ENCODE peak calls at places on chromosomes 2 and 18, in five cellular contexts. S is spleen, K is Panc1, E is HCT116, P is stomach. B is an unnamed sample.

GRCh38 chr18:12394428-12394827 is 13.3 kb upstream of the PRELID3A start:
- DNase-seq in S (peak; percentile 66), K (no peak), E (no peak), P (no peak), B (no peak)

GRCh38 chr2:111235616-111236015 is 114.9 kb downstream of the BCL2L11 start:
- DNase-seq in S (no peak), K (no peak), E (no peak), P (no peak), B (no peak)

GRCh38 chr2:223896751-223897320 is 48.3 kb downstream of the WDFY1 start:
- DNase-seq in S (no peak), K (no peak), E (no peak), P (no peak), B (no peak)

GRCh38 chr2:30979822-30980245 is 158.4 kb downstream of the GALNT14 start:
- DNase-seq in S (no peak), K (no peak), E (peak; percentile 0), P (no peak), B (peak; percentile 17)

GRCh38 chr2:73290049-73290839 is 3.1 kb downstream of the EGR4 start:
- DNase-seq in S (no peak), K (peak; percentile 60), E (no peak), P (no peak), B (no peak)

GRCh38 chr18:7846315-7846714 is 279.2 kb downstream of the PTPRM start:
- DNase-seq in S (no peak), K (no peak), E (no peak), P (no peak), B (no peak)

GRCh38 chr2:34401186-34401585 is 802.1 kb upstream of the FAM98A start:
- DNase-seq in S (no peak), K (no peak), E (no peak), P (no peak), B (no peak)

GRCh38 chr2:8642332-8643078 is 39.4 kb upstream of the ID2 start:
- DNase-seq in S (peak; percentile 59), K (no peak), E (no peak), P (no peak), B (no peak)

GRCh38 chr2:158458617-158458920 is 1.8 kb downstream of the PKP4 start:
- DNase-seq in S (no peak), K (no peak), E (no peak), P (no peak), B (no peak)

GRCh38 chr2:218384975-218385374 is 2.9 kb downstream of the SLC11A1 start:
- DNase-seq in S (no peak), K (no peak), E (no peak), P (no peak), B (no peak)

GRCh38 chr2:112960230-112960825 is 17.5 kb upstream of the IL36G start:
- DNase-seq in S (no peak), K (no peak), E (no peak), P (no peak), B (no peak)

GRCh38 chr18:69002233-69002632 is 204.4 kb downstream of the CCDC102B start:
- DNase-seq in S (no peak), K (no peak), E (peak; percentile 1), P (no peak), B (no peak)

GRCh38 chr2:5125017-5125730 is 567.0 kb upstream of the SOX11 start:
- DNase-seq in S (no peak), K (no peak), E (no peak), P (no peak), B (no peak)

GRCh38 chr2:175251425-175252041 is 70.0 kb upstream of the ATP5MC3 start:
- DNase-seq in S (no peak), K (peak; percentile 24), E (peak; percentile 24), P (no peak), B (no peak)

GRCh38 chr2:167438206-167438605 is 549.9 kb downstream of the XIRP2 start:
- DNase-seq in S (no peak), K (peak; percentile 41), E (no peak), P (no peak), B (no peak)

GRCh38 chr2:207148025-207148424 is 17.7 kb downstream of the KLF7 start:
- DNase-seq in S (no peak), K (no peak), E (no peak), P (no peak), B (peak; percentile 38)

GRCh38 chr2:197944416-197944815 is 140.0 kb downstream of the PLCL1 start:
- DNase-seq in S (no peak), K (no peak), E (no peak), P (no peak), B (no peak)

GRCh38 chr2:235223011-235223410 is 270.8 kb upstream of the AGAP1 start:
- DNase-seq in S (no peak), K (no peak), E (no peak), P (no peak), B (no peak)

GRCh38 chr2:63872571-63873328 is 31.1 kb downstream of the UGP2 start:
- DNase-seq in S (no peak), K (no peak), E (no peak), P (no peak), B (no peak)

GRCh38 chr2:63875143-63875542 is 33.4 kb downstream of the UGP2 start:
- DNase-seq in S (no peak), K (no peak), E (no peak), P (no peak), B (peak; percentile 12)

GRCh38 chr2:63874204-63875134 is 32.8 kb downstream of the UGP2 start:
- DNase-seq in S (no peak), K (no peak), E (no peak), P (no peak), B (no peak)

GRCh38 chr2:63878486-63878885 is 36.8 kb downstream of the UGP2 start:
- DNase-seq in S (no peak), K (no peak), E (no peak), P (no peak), B (no peak)

GRCh38 chr2:63875758-63876710 is 34.3 kb downstream of the UGP2 start:
- DNase-seq in S (no peak), K (no peak), E (no peak), P (no peak), B (no peak)
- TF ChIP-seq POLR2AphosphoS5 in S (no peak), K (no peak), E (no peak), P (no peak), B (no peak)

GRCh38 chr2:28582152-28582551 is 86.3 kb downstream of the PLB1 start:
- DNase-seq in S (no peak), K (no peak), E (no peak), P (no peak), B (no peak)

GRCh38 chr2:28586864-28587263 is 91.0 kb downstream of the PLB1 start:
- DNase-seq in S (no peak), K (no peak), E (no peak), P (no peak), B (no peak)

GRCh38 chr2:28581312-28581711 is 85.5 kb downstream of the PLB1 start:
- DNase-seq in S (no peak), K (no peak), E (no peak), P (no peak), B (no peak)

GRCh38 chr2:28582595-28582994 is 86.7 kb downstream of the PLB1 start:
- DNase-seq in S (no peak), K (no peak), E (no peak), P (no peak), B (no peak)

GRCh38 chr2:28583899-28584553 is 88.2 kb downstream of the PLB1 start:
- DNase-seq in S (no peak), K (peak; percentile 99), E (peak; percentile 80), P (peak; percentile 50), B (no peak)
- TF ChIP-seq POLR2AphosphoS5 in S (no peak), K (peak; percentile 41), E (peak; percentile 40), P (no peak), B (peak; percentile 8)

GRCh38 chr2:1283856-1284255 is 129.4 kb upstream of the TPO start:
- DNase-seq in S (no peak), K (no peak), E (no peak), P (no peak), B (no peak)

GRCh38 chr2:1287427-1287826 is 125.8 kb upstream of the TPO start:
- DNase-seq in S (no peak), K (no peak), E (no peak), P (no peak), B (no peak)

GRCh38 chr2:1282552-1282951 is 130.7 kb upstream of the TPO start:
- DNase-seq in S (no peak), K (no peak), E (no peak), P (no peak), B (no peak)

GRCh38 chr2:1286929-1287328 is 126.3 kb upstream of the TPO start:
- DNase-seq in S (no peak), K (no peak), E (no peak), P (no peak), B (no peak)

DNA sequence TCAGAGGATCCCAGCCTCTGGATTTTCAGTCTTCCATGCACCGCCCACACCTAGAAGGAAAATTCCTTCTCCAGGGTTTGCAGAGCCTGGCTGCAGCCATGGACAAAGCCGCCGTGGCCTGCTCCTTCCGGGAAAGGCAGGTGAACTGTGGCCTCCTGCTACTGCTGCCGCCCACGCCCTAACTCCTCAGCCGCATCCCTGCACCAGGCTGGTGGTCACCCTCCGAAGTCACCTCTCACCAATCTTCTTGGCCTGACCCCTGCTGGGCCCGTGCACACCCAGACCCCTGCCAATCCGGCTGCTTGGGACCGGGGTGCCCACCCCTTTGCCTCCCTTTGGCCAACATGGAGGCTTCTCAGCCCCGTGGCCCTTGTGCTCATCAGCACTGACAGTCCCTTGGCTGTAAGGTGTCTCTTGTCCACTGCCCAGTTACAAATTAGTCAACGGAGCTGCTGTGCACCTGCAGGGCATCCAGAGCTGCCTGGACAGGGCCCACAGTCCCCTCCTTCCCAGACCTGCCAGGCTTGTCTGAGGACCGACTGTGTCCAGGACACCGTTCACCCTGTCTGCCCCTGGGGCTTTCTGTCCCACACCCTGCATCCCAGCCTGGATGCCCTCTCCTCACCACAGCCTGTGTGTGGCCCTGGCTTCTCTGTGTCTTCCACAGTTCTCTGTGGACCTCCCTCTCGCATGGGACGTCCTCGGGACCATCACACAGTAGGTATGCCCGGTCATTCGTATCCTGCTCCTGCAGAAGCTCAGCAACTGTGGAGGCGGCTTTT is 130.1 kb upstream of the TPO start:
- DNase-seq in S (no peak), K (no peak), E (no peak), P (no peak), B (no peak)
- TF ChIP-seq POLR2AphosphoS5 in S (no peak), K (no peak), E (no peak), P (no peak), B (no peak)

GRCh38 chr2:215071676-215072075 is 66.8 kb downstream of the ABCA12 start:
- DNase-seq in S (no peak), K (no peak), E (no peak), P (no peak), B (no peak)
- TF ChIP-seq POLR2AphosphoS5 in S (no peak), K (no peak), E (no peak), P (no peak), B (no peak)

GRCh38 chr2:71453404-71454220 is at the start of gene DYSF:
- DNase-seq in S (peak; percentile 93), K (no peak), E (no peak), P (peak; percentile 47), B (no peak)
- TF ChIP-seq POLR2AphosphoS5 in S (no peak), K (no peak), E (no peak), P (no peak), B (no peak)

GRCh38 chr2:64213607-64214275 is 69.5 kb upstream of the PELI1 start:
- DNase-seq in S (no peak), K (no peak), E (no peak), P (no peak), B (no peak)
- TF ChIP-seq POLR2AphosphoS5 in S (no peak), K (no peak), E (no peak), P (no peak), B (no peak)